ENCODE peak calls at places on chromosomes 12 and 14, in four cellular contexts. C is ovary, Z is GM12891, T is tibial nerve. Y is an unnamed sample.

GRCh38 chr12:46998811-46999368 is 80.5 kb upstream of the PCED1B start:
- DNase-seq in C (no peak), Z (no peak), T (no peak), Y (no peak)

GRCh38 chr12:117331691-117332090 is 29.7 kb downstream of the NOS1 start:
- DNase-seq in C (no peak), Z (no peak), T (no peak), Y (no peak)

GRCh38 chr12:62738105-62738504 is 196.8 kb downstream of the PPM1H start:
- DNase-seq in C (no peak), Z (no peak), T (no peak), Y (no peak)

GRCh38 chr12:116164976-116165425 is 112.5 kb downstream of the MED13L start:
- DNase-seq in C (no peak), Z (no peak), T (no peak), Y (no peak)

GRCh38 chr12:28390716-28391452 is 200.6 kb downstream of the CCDC91 start:
- DNase-seq in C (no peak), Z (no peak), T (peak), Y (no peak)

GRCh38 chr14:101404426-101405170 is 156.7 kb upstream of the DIO3 start:
- DNase-seq in C (no peak), Z (no peak), T (no peak), Y (no peak)

GRCh38 chr12:29149691-29150382 is 759 bp downstream of the FAR2 start:
- DNase-seq in C (no peak), Z (peak), T (no peak), Y (no peak)

GRCh38 chr12:133129368-133130037 is 571 bp downstream of the ZNF891 start:
- DNase-seq in C (no peak), Z (no peak), T (no peak), Y (no peak)

GRCh38 chr14:80523518-80524117 is 312.3 kb upstream of the DIO2 start:
- DNase-seq in C (no peak), Z (no peak), T (no peak), Y (no peak)

GRCh38 chr14:53850714-53851296 is 105.8 kb downstream of the BMP4 start:
- DNase-seq in C (no peak), Z (no peak), T (no peak), Y (no peak)

GRCh38 chr12:42216737-42217136 is 21.3 kb downstream of the YAF2 start:
- DNase-seq in C (no peak), Z (no peak), T (no peak), Y (no peak)

GRCh38 chr14:58663494-58664111 is 25.8 kb downstream of the DACT1 start:
- DNase-seq in C (peak), Z (no peak), T (no peak), Y (no peak)

GRCh38 chr12:89343127-89343526 is 9.2 kb downstream of the DUSP6 start:
- DNase-seq in C (no peak), Z (no peak), T (peak), Y (no peak)

GRCh38 chr12:115802767-115803166 is 474.7 kb downstream of the MED13L start:
- DNase-seq in C (no peak), Z (no peak), T (no peak), Y (no peak)

GRCh38 chr14:64960762-64961276 is 11.3 kb downstream of the RAB15 start:
- DNase-seq in C (no peak), Z (no peak), T (no peak), Y (no peak)

GRCh38 chr12:6891637-6892036 is 13.0 kb upstream of the LRRC23 start:
- DNase-seq in C (peak), Z (no peak), T (no peak), Y (no peak)

GRCh38 chr14:87443787-87444186 is 549.2 kb downstream of the GALC start:
- DNase-seq in C (no peak), Z (no peak), T (no peak), Y (no peak)

GRCh38 chr14:21275261-21275858 is 4.5 kb upstream of the RPGRIP1 start:
- DNase-seq in C (no peak), Z (no peak), T (no peak), Y (no peak)

GRCh38 chr14:105853907-105854599 is 327.7 kb downstream of the TMEM121 start:
- DNase-seq in C (peak), Z (no peak), T (no peak), Y (peak)

GRCh38 chr12:52521175-52521574 is 981 bp upstream of the KRT5 start:
- DNase-seq in C (no peak), Z (no peak), T (no peak), Y (peak)

GRCh38 chr14:74979442-74980397 is 23.0 kb upstream of the EIF2B2 start:
- DNase-seq in C (no peak), Z (no peak), T (no peak), Y (peak)

GRCh38 chr14:74981833-74982232 is 20.9 kb upstream of the EIF2B2 start:
- DNase-seq in C (no peak), Z (no peak), T (no peak), Y (peak)

GRCh38 chr14:74980398-74980745 is 22.3 kb upstream of the EIF2B2 start:
- DNase-seq in C (no peak), Z (no peak), T (no peak), Y (no peak)

GRCh38 chr14:74982661-74983060 is 20.1 kb upstream of the EIF2B2 start:
- DNase-seq in C (no peak), Z (no peak), T (no peak), Y (no peak)

GRCh38 chr14:74980746-74981661 is 21.7 kb upstream of the EIF2B2 start:
- DNase-seq in C (no peak), Z (no peak), T (no peak), Y (no peak)
- TF ChIP-seq POLR2A in C (no peak), Z (no peak), T (no peak), Y (no peak)

DNA sequence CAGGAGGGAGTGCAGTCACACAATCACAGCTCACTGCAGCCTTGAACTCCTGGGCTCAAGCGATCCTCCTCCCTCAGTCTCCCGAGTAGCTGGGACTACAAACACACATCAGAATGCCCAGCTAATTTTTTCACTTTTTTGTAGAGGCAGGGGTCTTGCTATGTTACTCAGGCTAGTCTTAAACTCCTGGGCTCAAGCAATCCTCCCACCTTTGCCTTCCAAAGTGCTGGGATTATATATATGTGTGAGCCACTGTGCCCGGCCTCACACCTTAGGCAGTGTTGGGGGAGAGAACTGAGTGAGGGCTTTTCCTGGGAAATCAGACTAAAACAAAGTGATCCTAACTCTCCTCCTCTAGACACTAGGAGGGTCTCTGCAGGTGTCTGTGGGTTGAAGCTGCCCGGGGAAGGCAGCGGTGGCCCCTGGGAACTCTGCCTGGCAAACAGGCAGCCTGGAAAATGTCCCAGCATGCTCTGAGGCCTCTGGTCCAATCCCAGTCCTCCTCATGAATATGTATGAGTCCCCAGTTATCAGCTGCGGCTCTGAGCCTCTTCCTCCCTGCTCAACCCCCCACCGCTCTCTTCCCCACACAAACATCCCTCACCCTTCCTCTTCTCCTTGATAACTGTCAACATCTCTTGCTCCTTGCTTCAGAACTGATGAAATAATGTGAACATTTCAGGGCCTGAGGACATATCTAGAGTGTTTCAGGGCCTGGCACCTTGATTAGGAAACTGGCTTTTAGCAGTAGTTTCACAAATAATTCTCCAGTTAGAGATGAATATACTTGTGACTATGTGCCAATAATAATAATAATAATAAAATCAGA is 7.9 kb upstream of the NAA25 start:
- DNase-seq in C (peak), Z (no peak), T (peak), Y (no peak)
- TF ChIP-seq POLR2A in C (no peak), Z (no peak), T (no peak), Y (peak)

DNA sequence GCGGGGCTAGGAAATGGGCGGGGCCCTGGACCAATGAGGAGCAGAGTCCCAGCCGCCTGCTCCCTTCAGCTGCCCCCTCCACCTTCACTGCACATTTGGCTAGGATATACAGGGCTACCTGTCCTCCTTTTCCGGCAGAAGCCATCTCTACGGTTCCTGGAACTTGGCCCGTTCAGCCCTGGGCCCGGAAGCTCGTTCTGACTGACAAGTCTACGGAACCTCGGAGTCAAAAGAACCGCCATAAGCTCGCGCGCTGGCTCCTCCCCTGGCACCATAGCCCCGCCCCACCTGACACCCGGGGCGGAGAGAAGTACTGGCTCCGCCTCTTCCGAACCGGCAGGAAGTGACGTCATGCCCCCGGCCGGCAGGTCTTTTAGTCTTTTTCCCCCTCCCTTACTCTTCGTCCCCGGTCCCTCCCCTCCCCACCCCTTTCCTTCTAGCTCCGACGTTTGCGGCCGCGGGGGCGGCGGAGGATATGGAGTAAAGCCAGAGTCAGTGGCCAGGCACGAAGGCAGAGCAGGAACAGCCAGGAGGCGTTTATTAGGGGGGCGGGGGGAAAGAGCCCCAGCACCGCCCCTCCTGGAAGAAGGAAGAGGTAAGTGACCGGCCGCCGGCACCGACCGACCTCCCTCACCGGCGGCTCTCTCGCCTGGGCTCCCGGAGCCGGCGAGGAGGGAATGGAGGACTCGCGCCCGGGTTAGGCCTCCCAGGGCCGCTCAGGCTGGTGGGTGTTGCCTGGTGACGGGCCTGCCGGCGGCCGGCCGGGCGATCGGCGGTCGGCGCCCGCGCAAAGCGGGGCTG is at the start of the genes DEPDC4 and SCYL2:
- DNase-seq in C (peak), Z (peak), T (peak), Y (peak)
- TF ChIP-seq POLR2A in C (peak), Z (peak), T (peak), Y (peak)

GRCh38 chr12:102022286-102022685 is 39.5 kb downstream of the WASHC3 start:
- DNase-seq in C (no peak), Z (no peak), T (no peak), Y (no peak)

GRCh38 chr12:102026728-102027127 is 35.1 kb downstream of the WASHC3 start:
- DNase-seq in C (no peak), Z (no peak), T (no peak), Y (no peak)

GRCh38 chr12:102023343-102023930 is 38.4 kb downstream of the WASHC3 start:
- DNase-seq in C (no peak), Z (no peak), T (no peak), Y (no peak)

GRCh38 chr12:102024765-102025164 is 37.0 kb downstream of the WASHC3 start:
- DNase-seq in C (no peak), Z (no peak), T (no peak), Y (no peak)

DNA sequence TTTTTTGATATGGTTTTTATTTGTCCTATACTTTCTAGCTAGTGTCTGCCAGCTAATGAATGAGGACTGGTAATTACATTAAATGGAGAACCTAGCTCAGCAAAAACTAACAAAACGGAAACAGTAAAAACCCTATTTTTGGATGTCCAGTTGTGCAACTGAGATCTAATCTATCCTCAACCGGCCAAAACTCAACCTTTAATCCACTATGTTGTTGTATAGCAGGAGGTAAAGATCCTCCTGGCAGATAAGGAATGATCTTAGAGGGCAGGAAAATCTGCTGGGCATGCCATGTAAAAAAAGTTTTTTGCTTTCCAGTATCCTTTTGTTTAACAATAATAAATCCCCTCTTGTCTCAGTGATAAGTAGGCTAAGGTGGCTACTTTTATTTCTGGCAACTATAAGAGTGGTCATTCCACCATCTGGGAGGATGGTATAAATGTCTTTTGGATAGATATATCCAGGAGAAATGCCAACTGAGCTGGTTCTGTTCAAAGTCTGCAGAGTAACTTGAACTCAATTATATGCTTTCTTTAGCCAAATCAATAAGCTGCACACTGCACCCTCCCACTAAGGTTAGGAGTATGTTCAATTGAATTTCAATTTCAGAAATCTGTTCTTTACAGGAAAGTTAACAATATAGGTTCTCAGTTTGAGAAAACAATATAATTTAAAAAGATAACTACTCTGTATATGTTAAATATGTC is 40.1 kb downstream of the WASHC3 start:
- DNase-seq in C (no peak), Z (no peak), T (no peak), Y (no peak)
- TF ChIP-seq POLR2A in C (no peak), Z (no peak), T (no peak), Y (no peak)

DNA sequence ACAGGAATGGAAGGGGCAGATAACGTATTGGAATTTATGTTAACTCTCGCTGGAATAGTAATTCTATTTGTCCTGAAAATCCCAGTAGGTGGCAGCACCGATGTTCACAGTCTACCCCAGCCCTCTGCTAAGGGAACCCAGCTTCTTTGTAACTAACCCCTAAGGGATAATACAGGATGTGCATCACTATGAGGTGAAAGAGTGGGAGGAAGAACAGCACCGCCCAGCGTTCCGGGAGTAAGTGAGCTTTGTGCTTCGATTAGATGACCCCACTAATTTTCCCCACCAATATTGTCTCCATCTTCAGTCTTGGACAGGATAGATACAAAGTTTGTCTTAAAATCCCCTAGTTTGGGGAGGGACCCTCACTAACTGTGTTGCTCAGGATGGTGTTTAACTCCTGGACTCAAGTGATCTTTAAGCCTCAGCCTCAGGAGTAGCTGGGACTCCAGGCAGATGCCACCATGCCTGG is 2.7 kb downstream of the SLC2A3 start:
- DNase-seq in C (peak), Z (peak), T (peak), Y (peak)
- TF ChIP-seq POLR2A in C (no peak), Z (no peak), T (no peak), Y (no peak)

GRCh38 chr14:75258803-75259509 is 19.7 kb upstream of the FOS start:
- DNase-seq in C (peak), Z (peak), T (peak), Y (peak)
- TF ChIP-seq POLR2A in C (peak), Z (no peak), T (peak), Y (peak)

DNA sequence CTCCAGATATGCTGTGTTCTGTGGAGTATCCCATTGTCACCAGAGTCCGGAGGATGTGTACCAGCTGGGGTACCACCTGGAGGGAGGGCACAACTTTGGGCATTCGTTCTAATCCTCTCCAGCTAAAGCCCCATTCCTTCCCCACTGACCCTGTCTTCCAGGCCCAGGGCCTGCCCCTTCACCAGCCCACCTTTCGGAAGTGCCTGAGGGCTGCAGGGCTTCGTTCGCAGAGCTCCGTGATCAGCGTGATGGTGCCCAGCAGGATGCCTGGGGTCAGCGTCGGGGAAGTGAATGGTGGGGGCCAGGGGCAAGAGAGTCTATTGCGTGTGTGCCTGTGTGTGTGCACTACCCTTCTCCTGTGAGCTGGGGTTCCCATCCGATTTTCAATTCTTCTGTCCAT is 2.0 kb downstream of the AP1G2 start:
- DNase-seq in C (no peak), Z (no peak), T (no peak), Y (no peak)
- TF ChIP-seq POLR2A in C (no peak), Z (no peak), T (no peak), Y (no peak)

GRCh38 chr14:52356025-52356424 is 41.9 kb downstream of the PTGER2 start:
- DNase-seq in C (no peak), Z (no peak), T (no peak), Y (no peak)
- TF ChIP-seq POLR2A in C (no peak), Z (no peak), T (no peak), Y (no peak)

DNA sequence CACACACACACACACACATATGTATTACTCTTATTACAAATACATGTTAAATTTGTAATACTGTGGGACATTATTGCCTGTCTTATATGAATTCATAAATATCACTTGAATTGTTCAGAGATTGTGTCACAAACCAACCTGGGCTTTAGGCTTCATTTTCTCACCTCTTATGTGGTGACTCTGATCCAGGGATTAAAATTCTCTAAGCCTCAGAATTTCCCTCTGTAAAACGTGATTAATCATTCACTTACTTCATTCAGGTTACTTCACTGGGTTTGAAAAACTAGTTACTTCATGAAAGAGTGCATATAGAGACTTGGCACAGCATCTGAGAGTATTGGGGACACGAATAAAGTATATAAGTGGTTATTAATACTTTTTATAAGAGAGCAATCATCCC is 240.3 kb upstream of the PDZRN4 start:
- DNase-seq in C (no peak), Z (no peak), T (no peak), Y (no peak)
- TF ChIP-seq POLR2A in C (no peak), Z (no peak), T (no peak), Y (no peak)

Y was measured in Peyer's patch.